ENCODE peak calls at places on chromosomes 4 and X, in ten cellular contexts. One of them, this sample, is unnamed.

GRCh38 chr4:25955705-25956104 is 41.7 kb downstream of the SMIM20 start:
- DNase-seq in GM04504: no peak
- DNase-seq in hippocampal formation: no peak
- DNase-seq in heart left ventricle: no peak
- DNase-seq in activated CD8-positive, alpha-beta memory T cell treated with anti-CD3 and anti-CD28 coated beads, Interleukin-2, amount 50 U/mL, for 48 hours: no peak
- DNase-seq in caudate nucleus: no peak
- DNase-seq in stimulated activated CD8-positive, alpha-beta memory T cell treated with anti-CD3 and anti-CD28 coated beads, Interleukin-7, amount 100 ng/mL, for 4 hours: no peak
- DNase-seq in astrocyte of the hippocampus: no peak
- DNase-seq in ELR: no peak
- DNase-seq in naive thymus-derived CD4-positive, alpha-beta T cell: no peak
- DNase-seq in this sample: no peak

GRCh38 chrX:9573282-9574106 is 108.6 kb downstream of the TBL1X start:
- DNase-seq in caudate nucleus: no peak
- DNase-seq in heart left ventricle: no peak
- DNase-seq in astrocyte of the hippocampus: no peak
- DNase-seq in activated CD8-positive, alpha-beta memory T cell treated with anti-CD3 and anti-CD28 coated beads, Interleukin-2, amount 50 U/mL, for 48 hours: no peak
- DNase-seq in stimulated activated CD8-positive, alpha-beta memory T cell treated with anti-CD3 and anti-CD28 coated beads, Interleukin-7, amount 100 ng/mL, for 4 hours: no peak
- DNase-seq in GM04504: no peak
- DNase-seq in hippocampal formation: no peak
- DNase-seq in ELR: no peak
- DNase-seq in naive thymus-derived CD4-positive, alpha-beta T cell: no peak
- DNase-seq in this sample: no peak

GRCh38 chrX:40166582-40166981 is 68.8 kb upstream of the BCOR start:
- DNase-seq in stimulated activated CD8-positive, alpha-beta memory T cell treated with anti-CD3 and anti-CD28 coated beads, Interleukin-7, amount 100 ng/mL, for 4 hours: no peak
- DNase-seq in caudate nucleus: no peak
- DNase-seq in hippocampal formation: no peak
- DNase-seq in heart left ventricle: no peak
- DNase-seq in naive thymus-derived CD4-positive, alpha-beta T cell: no peak
- DNase-seq in ELR: no peak
- DNase-seq in astrocyte of the hippocampus: no peak
- DNase-seq in GM04504: no peak
- DNase-seq in activated CD8-positive, alpha-beta memory T cell treated with anti-CD3 and anti-CD28 coated beads, Interleukin-2, amount 50 U/mL, for 48 hours: no peak
- DNase-seq in this sample: no peak

GRCh38 chr4:42377497-42377896 is 19.8 kb upstream of the SHISA3 start:
- DNase-seq in astrocyte of the hippocampus: no peak
- DNase-seq in stimulated activated CD8-positive, alpha-beta memory T cell treated with anti-CD3 and anti-CD28 coated beads, Interleukin-7, amount 100 ng/mL, for 4 hours: no peak
- DNase-seq in heart left ventricle: no peak
- DNase-seq in hippocampal formation: no peak
- DNase-seq in naive thymus-derived CD4-positive, alpha-beta T cell: no peak
- DNase-seq in caudate nucleus: no peak
- DNase-seq in ELR: no peak
- DNase-seq in GM04504: no peak
- DNase-seq in activated CD8-positive, alpha-beta memory T cell treated with anti-CD3 and anti-CD28 coated beads, Interleukin-2, amount 50 U/mL, for 48 hours: no peak
- DNase-seq in this sample: no peak

GRCh38 chrX:130176354-130176776 is 4.6 kb downstream of the RAB33A start:
- DNase-seq in astrocyte of the hippocampus: no peak
- DNase-seq in stimulated activated CD8-positive, alpha-beta memory T cell treated with anti-CD3 and anti-CD28 coated beads, Interleukin-7, amount 100 ng/mL, for 4 hours: no peak
- DNase-seq in naive thymus-derived CD4-positive, alpha-beta T cell: no peak
- DNase-seq in GM04504: no peak
- DNase-seq in activated CD8-positive, alpha-beta memory T cell treated with anti-CD3 and anti-CD28 coated beads, Interleukin-2, amount 50 U/mL, for 48 hours: no peak
- DNase-seq in ELR: peak; percentile 12
- DNase-seq in hippocampal formation: no peak
- DNase-seq in caudate nucleus: no peak
- DNase-seq in heart left ventricle: no peak
- DNase-seq in this sample: no peak

GRCh38 chrX:53795583-53795982 is 109.1 kb upstream of the HUWE1 start:
- DNase-seq in stimulated activated CD8-positive, alpha-beta memory T cell treated with anti-CD3 and anti-CD28 coated beads, Interleukin-7, amount 100 ng/mL, for 4 hours: no peak
- DNase-seq in hippocampal formation: no peak
- DNase-seq in caudate nucleus: no peak
- DNase-seq in heart left ventricle: no peak
- DNase-seq in ELR: peak; percentile 0
- DNase-seq in activated CD8-positive, alpha-beta memory T cell treated with anti-CD3 and anti-CD28 coated beads, Interleukin-2, amount 50 U/mL, for 48 hours: no peak
- DNase-seq in naive thymus-derived CD4-positive, alpha-beta T cell: no peak
- DNase-seq in GM04504: no peak
- DNase-seq in astrocyte of the hippocampus: peak; percentile 4
- DNase-seq in this sample: no peak

GRCh38 chrX:56813318-56813837 is 84.3 kb downstream of the NBDY start:
- DNase-seq in ELR: peak; percentile 49
- DNase-seq in hippocampal formation: no peak
- DNase-seq in caudate nucleus: no peak
- DNase-seq in GM04504: peak; percentile 56
- DNase-seq in heart left ventricle: no peak
- DNase-seq in activated CD8-positive, alpha-beta memory T cell treated with anti-CD3 and anti-CD28 coated beads, Interleukin-2, amount 50 U/mL, for 48 hours: peak; percentile 59
- DNase-seq in astrocyte of the hippocampus: peak; percentile 26
- DNase-seq in naive thymus-derived CD4-positive, alpha-beta T cell: peak; percentile 75
- DNase-seq in stimulated activated CD8-positive, alpha-beta memory T cell treated with anti-CD3 and anti-CD28 coated beads, Interleukin-7, amount 100 ng/mL, for 4 hours: peak; percentile 27
- DNase-seq in this sample: no peak

GRCh38 chr4:1278336-1278670 is 11.4 kb upstream of the MAEA start:
- DNase-seq in caudate nucleus: no peak
- DNase-seq in activated CD8-positive, alpha-beta memory T cell treated with anti-CD3 and anti-CD28 coated beads, Interleukin-2, amount 50 U/mL, for 48 hours: no peak
- DNase-seq in GM04504: no peak
- DNase-seq in naive thymus-derived CD4-positive, alpha-beta T cell: no peak
- DNase-seq in stimulated activated CD8-positive, alpha-beta memory T cell treated with anti-CD3 and anti-CD28 coated beads, Interleukin-7, amount 100 ng/mL, for 4 hours: no peak
- DNase-seq in ELR: peak; percentile 62
- DNase-seq in astrocyte of the hippocampus: peak; percentile 20
- DNase-seq in heart left ventricle: no peak
- DNase-seq in hippocampal formation: no peak
- DNase-seq in this sample: no peak

GRCh38 chr4:16779028-16779675 is 119.3 kb downstream of the LDB2 start:
- DNase-seq in astrocyte of the hippocampus: peak; percentile 83
- DNase-seq in GM04504: peak; percentile 19
- DNase-seq in caudate nucleus: no peak
- DNase-seq in hippocampal formation: no peak
- DNase-seq in naive thymus-derived CD4-positive, alpha-beta T cell: no peak
- DNase-seq in stimulated activated CD8-positive, alpha-beta memory T cell treated with anti-CD3 and anti-CD28 coated beads, Interleukin-7, amount 100 ng/mL, for 4 hours: no peak
- DNase-seq in ELR: no peak
- DNase-seq in heart left ventricle: no peak
- DNase-seq in activated CD8-positive, alpha-beta memory T cell treated with anti-CD3 and anti-CD28 coated beads, Interleukin-2, amount 50 U/mL, for 48 hours: no peak
- DNase-seq in this sample: no peak

GRCh38 chr4:95548738-95549245 is at the start of gene UNC5C:
- DNase-seq in hippocampal formation: peak; percentile 88
- DNase-seq in activated CD8-positive, alpha-beta memory T cell treated with anti-CD3 and anti-CD28 coated beads, Interleukin-2, amount 50 U/mL, for 48 hours: no peak
- DNase-seq in astrocyte of the hippocampus: peak; percentile 83
- DNase-seq in caudate nucleus: peak; percentile 86
- DNase-seq in stimulated activated CD8-positive, alpha-beta memory T cell treated with anti-CD3 and anti-CD28 coated beads, Interleukin-7, amount 100 ng/mL, for 4 hours: no peak
- DNase-seq in heart left ventricle: peak; percentile 89
- DNase-seq in naive thymus-derived CD4-positive, alpha-beta T cell: no peak
- DNase-seq in GM04504: no peak
- DNase-seq in ELR: no peak
- DNase-seq in this sample: no peak

GRCh38 chr4:173477016-173477415 is 53.0 kb downstream of the HAND2 start:
- DNase-seq in stimulated activated CD8-positive, alpha-beta memory T cell treated with anti-CD3 and anti-CD28 coated beads, Interleukin-7, amount 100 ng/mL, for 4 hours: no peak
- DNase-seq in ELR: no peak
- DNase-seq in hippocampal formation: no peak
- DNase-seq in GM04504: no peak
- DNase-seq in activated CD8-positive, alpha-beta memory T cell treated with anti-CD3 and anti-CD28 coated beads, Interleukin-2, amount 50 U/mL, for 48 hours: no peak
- DNase-seq in naive thymus-derived CD4-positive, alpha-beta T cell: no peak
- DNase-seq in heart left ventricle: no peak
- DNase-seq in astrocyte of the hippocampus: peak; percentile 52
- DNase-seq in caudate nucleus: no peak
- DNase-seq in this sample: no peak

GRCh38 chr4:140085062-140085622 is 68.8 kb downstream of the MAML3 start:
- DNase-seq in activated CD8-positive, alpha-beta memory T cell treated with anti-CD3 and anti-CD28 coated beads, Interleukin-2, amount 50 U/mL, for 48 hours: no peak
- DNase-seq in naive thymus-derived CD4-positive, alpha-beta T cell: no peak
- DNase-seq in astrocyte of the hippocampus: no peak
- DNase-seq in hippocampal formation: no peak
- DNase-seq in caudate nucleus: no peak
- DNase-seq in GM04504: no peak
- DNase-seq in heart left ventricle: no peak
- DNase-seq in stimulated activated CD8-positive, alpha-beta memory T cell treated with anti-CD3 and anti-CD28 coated beads, Interleukin-7, amount 100 ng/mL, for 4 hours: no peak
- DNase-seq in ELR: no peak
- DNase-seq in this sample: peak; percentile 54

GRCh38 chr4:145785391-145786008 is 105.6 kb downstream of the C4orf51 start:
- DNase-seq in heart left ventricle: no peak
- DNase-seq in stimulated activated CD8-positive, alpha-beta memory T cell treated with anti-CD3 and anti-CD28 coated beads, Interleukin-7, amount 100 ng/mL, for 4 hours: no peak
- DNase-seq in ELR: no peak
- DNase-seq in naive thymus-derived CD4-positive, alpha-beta T cell: no peak
- DNase-seq in GM04504: no peak
- DNase-seq in astrocyte of the hippocampus: peak; percentile 51
- DNase-seq in hippocampal formation: no peak
- DNase-seq in caudate nucleus: no peak
- DNase-seq in activated CD8-positive, alpha-beta memory T cell treated with anti-CD3 and anti-CD28 coated beads, Interleukin-2, amount 50 U/mL, for 48 hours: no peak
- DNase-seq in this sample: no peak

GRCh38 chr4:101983835-101984234 is 193.3 kb downstream of the BANK1 start:
- DNase-seq in naive thymus-derived CD4-positive, alpha-beta T cell: no peak
- DNase-seq in ELR: no peak
- DNase-seq in GM04504: no peak
- DNase-seq in caudate nucleus: no peak
- DNase-seq in heart left ventricle: no peak
- DNase-seq in activated CD8-positive, alpha-beta memory T cell treated with anti-CD3 and anti-CD28 coated beads, Interleukin-2, amount 50 U/mL, for 48 hours: no peak
- DNase-seq in astrocyte of the hippocampus: no peak
- DNase-seq in stimulated activated CD8-positive, alpha-beta memory T cell treated with anti-CD3 and anti-CD28 coated beads, Interleukin-7, amount 100 ng/mL, for 4 hours: no peak
- DNase-seq in hippocampal formation: no peak
- DNase-seq in this sample: no peak

GRCh38 chrX:103446665-103447302 is 70.4 kb downstream of the BEX3 start:
- DNase-seq in stimulated activated CD8-positive, alpha-beta memory T cell treated with anti-CD3 and anti-CD28 coated beads, Interleukin-7, amount 100 ng/mL, for 4 hours: no peak
- DNase-seq in ELR: peak; percentile 26
- DNase-seq in naive thymus-derived CD4-positive, alpha-beta T cell: peak; percentile 25
- DNase-seq in hippocampal formation: no peak
- DNase-seq in activated CD8-positive, alpha-beta memory T cell treated with anti-CD3 and anti-CD28 coated beads, Interleukin-2, amount 50 U/mL, for 48 hours: no peak
- DNase-seq in heart left ventricle: no peak
- DNase-seq in caudate nucleus: no peak
- DNase-seq in GM04504: no peak
- DNase-seq in astrocyte of the hippocampus: peak; percentile 70
- DNase-seq in this sample: no peak

GRCh38 chr4:17059192-17059634 is 160.8 kb upstream of the LDB2 start:
- DNase-seq in stimulated activated CD8-positive, alpha-beta memory T cell treated with anti-CD3 and anti-CD28 coated beads, Interleukin-7, amount 100 ng/mL, for 4 hours: no peak
- DNase-seq in activated CD8-positive, alpha-beta memory T cell treated with anti-CD3 and anti-CD28 coated beads, Interleukin-2, amount 50 U/mL, for 48 hours: no peak
- DNase-seq in hippocampal formation: no peak
- DNase-seq in astrocyte of the hippocampus: no peak
- DNase-seq in caudate nucleus: no peak
- DNase-seq in GM04504: peak; percentile 31
- DNase-seq in naive thymus-derived CD4-positive, alpha-beta T cell: no peak
- DNase-seq in heart left ventricle: peak; percentile 68
- DNase-seq in ELR: no peak
- DNase-seq in this sample: no peak

GRCh38 chrX:22249371-22249770 is 23.3 kb upstream of the CBLL2 start:
- DNase-seq in heart left ventricle: no peak
- DNase-seq in hippocampal formation: no peak
- DNase-seq in stimulated activated CD8-positive, alpha-beta memory T cell treated with anti-CD3 and anti-CD28 coated beads, Interleukin-7, amount 100 ng/mL, for 4 hours: no peak
- DNase-seq in activated CD8-positive, alpha-beta memory T cell treated with anti-CD3 and anti-CD28 coated beads, Interleukin-2, amount 50 U/mL, for 48 hours: no peak
- DNase-seq in caudate nucleus: no peak
- DNase-seq in ELR: peak; percentile 12
- DNase-seq in naive thymus-derived CD4-positive, alpha-beta T cell: no peak
- DNase-seq in astrocyte of the hippocampus: no peak
- DNase-seq in GM04504: no peak
- DNase-seq in this sample: no peak

GRCh38 chr4:76790377-76790776 is 107.6 kb downstream of the SOWAHB start:
- DNase-seq in ELR: no peak
- DNase-seq in activated CD8-positive, alpha-beta memory T cell treated with anti-CD3 and anti-CD28 coated beads, Interleukin-2, amount 50 U/mL, for 48 hours: no peak
- DNase-seq in astrocyte of the hippocampus: no peak
- DNase-seq in heart left ventricle: no peak
- DNase-seq in caudate nucleus: no peak
- DNase-seq in naive thymus-derived CD4-positive, alpha-beta T cell: no peak
- DNase-seq in stimulated activated CD8-positive, alpha-beta memory T cell treated with anti-CD3 and anti-CD28 coated beads, Interleukin-7, amount 100 ng/mL, for 4 hours: no peak
- DNase-seq in GM04504: no peak
- DNase-seq in hippocampal formation: no peak
- DNase-seq in this sample: no peak

GRCh38 chr4:7218686-7219085 is 26.3 kb downstream of the SORCS2 start:
- DNase-seq in caudate nucleus: no peak
- DNase-seq in stimulated activated CD8-positive, alpha-beta memory T cell treated with anti-CD3 and anti-CD28 coated beads, Interleukin-7, amount 100 ng/mL, for 4 hours: no peak
- DNase-seq in ELR: no peak
- DNase-seq in naive thymus-derived CD4-positive, alpha-beta T cell: no peak
- DNase-seq in hippocampal formation: no peak
- DNase-seq in activated CD8-positive, alpha-beta memory T cell treated with anti-CD3 and anti-CD28 coated beads, Interleukin-2, amount 50 U/mL, for 48 hours: no peak
- DNase-seq in astrocyte of the hippocampus: no peak
- DNase-seq in heart left ventricle: no peak
- DNase-seq in GM04504: no peak
- DNase-seq in this sample: no peak

GRCh38 chrX:67555578-67556203 is 11.9 kb downstream of the AR start:
- DNase-seq in hippocampal formation: no peak
- DNase-seq in ELR: peak; percentile 57
- DNase-seq in heart left ventricle: no peak
- DNase-seq in GM04504: peak; percentile 13
- DNase-seq in stimulated activated CD8-positive, alpha-beta memory T cell treated with anti-CD3 and anti-CD28 coated beads, Interleukin-7, amount 100 ng/mL, for 4 hours: no peak
- DNase-seq in activated CD8-positive, alpha-beta memory T cell treated with anti-CD3 and anti-CD28 coated beads, Interleukin-2, amount 50 U/mL, for 48 hours: peak; percentile 47
- DNase-seq in astrocyte of the hippocampus: peak; percentile 37
- DNase-seq in naive thymus-derived CD4-positive, alpha-beta T cell: peak; percentile 5
- DNase-seq in caudate nucleus: no peak
- DNase-seq in this sample: no peak

GRCh38 chr4:40046311-40046980 is 10.2 kb upstream of the N4BP2 start:
- DNase-seq in caudate nucleus: no peak
- DNase-seq in ELR: peak; percentile 3
- DNase-seq in activated CD8-positive, alpha-beta memory T cell treated with anti-CD3 and anti-CD28 coated beads, Interleukin-2, amount 50 U/mL, for 48 hours: no peak
- DNase-seq in heart left ventricle: peak; percentile 33
- DNase-seq in hippocampal formation: no peak
- DNase-seq in naive thymus-derived CD4-positive, alpha-beta T cell: no peak
- DNase-seq in GM04504: no peak
- DNase-seq in stimulated activated CD8-positive, alpha-beta memory T cell treated with anti-CD3 and anti-CD28 coated beads, Interleukin-7, amount 100 ng/mL, for 4 hours: peak; percentile 7
- DNase-seq in astrocyte of the hippocampus: peak; percentile 84
- DNase-seq in this sample: no peak

GRCh38 chr4:152972821-152973613 is 36.9 kb downstream of the FHDC1 start:
- DNase-seq in activated CD8-positive, alpha-beta memory T cell treated with anti-CD3 and anti-CD28 coated beads, Interleukin-2, amount 50 U/mL, for 48 hours: peak; percentile 1
- DNase-seq in stimulated activated CD8-positive, alpha-beta memory T cell treated with anti-CD3 and anti-CD28 coated beads, Interleukin-7, amount 100 ng/mL, for 4 hours: no peak
- DNase-seq in astrocyte of the hippocampus: peak; percentile 98
- DNase-seq in GM04504: peak; percentile 62
- DNase-seq in caudate nucleus: no peak
- DNase-seq in hippocampal formation: no peak
- DNase-seq in ELR: peak; percentile 86
- DNase-seq in naive thymus-derived CD4-positive, alpha-beta T cell: no peak
- DNase-seq in heart left ventricle: no peak
- DNase-seq in this sample: no peak

GRCh38 chr4:10008208-10009005 is 12.9 kb downstream of the SLC2A9 start:
- DNase-seq in ELR: no peak
- DNase-seq in astrocyte of the hippocampus: no peak
- DNase-seq in GM04504: no peak
- DNase-seq in caudate nucleus: no peak
- DNase-seq in naive thymus-derived CD4-positive, alpha-beta T cell: no peak
- DNase-seq in activated CD8-positive, alpha-beta memory T cell treated with anti-CD3 and anti-CD28 coated beads, Interleukin-2, amount 50 U/mL, for 48 hours: no peak
- DNase-seq in stimulated activated CD8-positive, alpha-beta memory T cell treated with anti-CD3 and anti-CD28 coated beads, Interleukin-7, amount 100 ng/mL, for 4 hours: no peak
- DNase-seq in hippocampal formation: no peak
- DNase-seq in heart left ventricle: no peak
- DNase-seq in this sample: peak; percentile 26

GRCh38 chr4:7512428-7512827 is 77.7 kb upstream of the PSAPL1 start:
- DNase-seq in heart left ventricle: no peak
- DNase-seq in stimulated activated CD8-positive, alpha-beta memory T cell treated with anti-CD3 and anti-CD28 coated beads, Interleukin-7, amount 100 ng/mL, for 4 hours: no peak
- DNase-seq in ELR: no peak
- DNase-seq in caudate nucleus: no peak
- DNase-seq in astrocyte of the hippocampus: no peak
- DNase-seq in naive thymus-derived CD4-positive, alpha-beta T cell: no peak
- DNase-seq in activated CD8-positive, alpha-beta memory T cell treated with anti-CD3 and anti-CD28 coated beads, Interleukin-2, amount 50 U/mL, for 48 hours: no peak
- DNase-seq in GM04504: no peak
- DNase-seq in hippocampal formation: no peak
- DNase-seq in this sample: no peak

GRCh38 chrX:9438950-9439494 is 25.8 kb upstream of the TBL1X start:
- DNase-seq in hippocampal formation: no peak
- DNase-seq in naive thymus-derived CD4-positive, alpha-beta T cell: no peak
- DNase-seq in caudate nucleus: no peak
- DNase-seq in ELR: no peak
- DNase-seq in astrocyte of the hippocampus: no peak
- DNase-seq in GM04504: no peak
- DNase-seq in heart left ventricle: no peak
- DNase-seq in activated CD8-positive, alpha-beta memory T cell treated with anti-CD3 and anti-CD28 coated beads, Interleukin-2, amount 50 U/mL, for 48 hours: no peak
- DNase-seq in stimulated activated CD8-positive, alpha-beta memory T cell treated with anti-CD3 and anti-CD28 coated beads, Interleukin-7, amount 100 ng/mL, for 4 hours: no peak
- DNase-seq in this sample: no peak

GRCh38 chr4:159484861-159485260 is 382.0 kb downstream of the RAPGEF2 start:
- DNase-seq in hippocampal formation: no peak
- DNase-seq in caudate nucleus: no peak
- DNase-seq in activated CD8-positive, alpha-beta memory T cell treated with anti-CD3 and anti-CD28 coated beads, Interleukin-2, amount 50 U/mL, for 48 hours: no peak
- DNase-seq in naive thymus-derived CD4-positive, alpha-beta T cell: no peak
- DNase-seq in GM04504: no peak
- DNase-seq in ELR: no peak
- DNase-seq in stimulated activated CD8-positive, alpha-beta memory T cell treated with anti-CD3 and anti-CD28 coated beads, Interleukin-7, amount 100 ng/mL, for 4 hours: no peak
- DNase-seq in heart left ventricle: no peak
- DNase-seq in astrocyte of the hippocampus: no peak
- DNase-seq in this sample: no peak

This sample was measured in NCI-H526 treated with DMSO at 0.1 percent for 48 hours.